ENCODE peak calls at places on chromosome X, in seven cellular contexts. T, B, P, U, X, Y and R are unnamed samples. For H3K9me3 and H3K4me1, the result is how much of the 10 kb centered on the place peaks cover.

GRCh38 chrX:110004210-110004609 is 1.3 kb downstream of the TMEM164 start:
- DNase-seq in B (no peak), X (peak), T (no peak), Y (no peak), P (no peak), U (peak), R (peak)

GRCh38 chrX:78747471-78747870 is at the start of gene LPAR4:
- DNase-seq in X (no peak), B (no peak), T (no peak), U (no peak), Y (no peak), P (peak), R (no peak)

GRCh38 chrX:107674480-107675364 is 46.4 kb downstream of the PRPS1 start:
- DNase-seq in Y (peak), P (peak), T (peak), B (no peak), X (peak), U (peak), R (peak)

GRCh38 chrX:133544105-133544504 is 128.8 kb upstream of the GPC4 start:
- DNase-seq in U (no peak), Y (no peak), P (no peak), B (no peak), T (peak), X (no peak), R (no peak)

GRCh38 chrX:107823456-107823855 is 2.2 kb upstream of the MID2 start:
- DNase-seq in X (no peak), T (no peak), Y (no peak), B (no peak), U (no peak), P (no peak), R (no peak)

GRCh38 chrX:46125139-46125538 is 420.1 kb downstream of the ZNF674 start:
- DNase-seq in Y (no peak), P (no peak), T (no peak), U (no peak), B (no peak), X (no peak), R (no peak)

GRCh38 chrX:19814240-19814639 is 73.2 kb downstream of the SH3KBP1 start:
- DNase-seq in U (peak), Y (peak), T (no peak), B (no peak), P (no peak), X (no peak), R (no peak)

GRCh38 chrX:119410027-119410819 is 11.1 kb downstream of the SLC25A43 start:
- DNase-seq in U (peak), X (no peak), Y (no peak), P (peak), T (peak), B (no peak), R (peak)

GRCh38 chrX:113522814-113523213 is 682.2 kb upstream of the AMOT start:
- DNase-seq in X (no peak), U (no peak), Y (no peak), T (no peak), B (peak), P (no peak), R (no peak)

GRCh38 chrX:154363706-154364439 is 10.6 kb downstream of the FLNA start:
- DNase-seq in T (no peak), Y (no peak), B (no peak), U (no peak), P (no peak), X (no peak), R (no peak)
- H3K9me3 ChIP-seq in T (under half), Y (under half), B (under half), U (under half), P (under half), X (under half), R (under half)

GRCh38 chrX:148271263-148271662 is 229.2 kb upstream of the AFF2 start:
- DNase-seq in U (no peak), B (no peak), Y (no peak), X (no peak), T (no peak), P (no peak), R (no peak)
- H3K4me1 ChIP-seq in U (under half), B (under half), Y (under half), X (under half), T (under half), P (under half), R (under half)

GRCh38 chrX:152658302-152658701 is 20.6 kb downstream of the GABRQ start:
- DNase-seq in Y (peak), P (no peak), B (no peak), U (no peak), X (no peak), T (no peak), R (no peak)

GRCh38 chrX:152652467-152652866 is 14.8 kb downstream of the GABRQ start:
- DNase-seq in X (no peak), T (no peak), P (no peak), B (no peak), U (no peak), Y (no peak), R (no peak)

GRCh38 chrX:152656890-152657289 is 19.2 kb downstream of the GABRQ start:
- DNase-seq in B (no peak), T (no peak), Y (no peak), U (no peak), P (no peak), X (no peak), R (no peak)

GRCh38 chrX:152652060-152652459 is 14.4 kb downstream of the GABRQ start:
- DNase-seq in B (no peak), Y (no peak), T (no peak), X (no peak), P (no peak), U (no peak), R (no peak)

DNA sequence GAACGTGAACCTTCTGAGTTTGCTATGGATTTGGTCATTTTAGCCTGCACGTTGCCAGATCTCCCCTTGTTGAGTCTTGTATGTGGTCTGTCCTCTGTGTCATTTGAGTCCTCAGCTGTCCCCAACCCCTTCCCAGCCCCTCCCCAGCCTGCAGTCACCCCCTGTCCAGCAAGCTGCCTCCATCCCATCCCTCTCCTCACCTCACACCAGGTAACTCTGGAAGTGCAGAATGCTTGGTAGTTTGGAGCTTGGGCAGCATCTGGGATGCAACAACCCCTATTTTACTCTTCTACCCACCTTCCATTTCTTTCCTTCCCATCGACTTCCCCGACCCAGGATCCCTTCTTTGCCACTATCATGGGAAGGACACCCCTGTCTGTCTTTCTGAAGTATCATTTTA is 18.4 kb downstream of the GABRQ start:
- DNase-seq in B (no peak), P (no peak), T (no peak), X (no peak), U (no peak), Y (no peak), R (no peak)
- H3K9me3 ChIP-seq in B (under half), P (under half), T (under half), X (under half), U (under half), Y (under half), R (under half)

GRCh38 chrX:40165861-40166260 is 68.1 kb upstream of the BCOR start:
- DNase-seq in T (no peak), X (no peak), B (no peak), U (no peak), Y (no peak), P (no peak), R (no peak)

GRCh38 chrX:40169193-40170086 is 71.7 kb upstream of the BCOR start:
- DNase-seq in P (peak), Y (peak), B (no peak), T (peak), X (peak), U (peak), R (peak)

GRCh38 chrX:40166582-40166981 is 68.8 kb upstream of the BCOR start:
- DNase-seq in U (no peak), P (peak), B (no peak), Y (no peak), T (peak), X (peak), R (no peak)

GRCh38 chrX:40168183-40169015 is 70.6 kb upstream of the BCOR start:
- DNase-seq in B (no peak), P (no peak), Y (peak), X (peak), T (peak), U (no peak), R (no peak)

GRCh38 chrX:40167240-40168182 is 69.8 kb upstream of the BCOR start:
- DNase-seq in U (no peak), T (peak), Y (peak), P (peak), B (no peak), X (peak), R (peak)
- H3K4me1 ChIP-seq in U (under half), T (under half), Y (under half), P (under half), B (under half), X (under half), R (under half)

DNA sequence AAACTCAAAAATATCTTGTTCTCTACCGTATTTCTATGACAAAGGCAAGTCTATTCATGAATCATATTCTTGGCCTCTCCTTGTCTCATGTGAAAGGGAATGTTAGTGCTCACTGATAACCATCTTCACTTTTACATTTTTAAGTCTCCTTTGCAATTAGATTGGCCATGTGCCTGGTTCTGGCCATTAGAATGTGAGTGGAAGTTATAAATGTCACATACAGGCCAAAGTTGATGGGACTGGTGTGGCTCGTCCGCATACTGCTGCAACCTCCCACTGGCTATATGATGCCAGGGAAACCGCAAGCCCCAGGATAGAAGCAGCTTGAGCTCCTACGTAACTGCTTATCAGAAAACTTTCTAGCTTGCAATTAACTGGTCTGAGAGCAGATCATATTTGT is 86.1 kb downstream of the MAGEC1 start:
- DNase-seq in U (no peak), X (no peak), T (no peak), Y (no peak), B (no peak), P (no peak), R (no peak)
- H3K9me3 ChIP-seq in U (under half), X (under half), T (under half), Y (under half), B (under half), P (under half), R (under half)

GRCh38 chrX:13088155-13088485 is 43.7 kb upstream of the FAM9C start:
- DNase-seq in T (no peak), B (no peak), Y (no peak), P (no peak), U (no peak), X (no peak), R (no peak)
- H3K4me1 ChIP-seq in T (under half), B (half or more), Y (under half), P (under half), U (under half), X (under half), R (under half)

GRCh38 chrX:130758072-130758471 is 144.9 kb downstream of the ENOX2 start:
- DNase-seq in U (no peak), P (no peak), B (no peak), T (no peak), Y (no peak), X (no peak), R (no peak)
- H3K9me3 ChIP-seq in U (under half), P (under half), B (under half), T (under half), Y (under half), X (under half), R (under half)